ENCODE peak calls at places on chromosomes 2 and 18, in nine cellular contexts. V is thyroid gland, M is GM23338, F is upper lobe of left lung, I is DND-41, Y is IMR-90, B is small intestine, R is esophagus squamous epithelium, K is colonic mucosa. H is an unnamed sample. For H3K4me1, the result is how much of the 10 kb centered on the place peaks cover.

GRCh38 chr2:160294339-160294803 is 94.3 kb upstream of the ITGB6 start:
- DNase-seq in M (no peak), I (no peak), F (no peak), V (peak), Y (peak), B (peak), K (peak), R (no peak), H (peak)

GRCh38 chr2:165697727-165698620 is 96.1 kb downstream of the GALNT3 start:
- DNase-seq in R (no peak), B (no peak), I (no peak), F (no peak), V (peak), M (peak), K (no peak), Y (no peak), H (no peak)

GRCh38 chr2:15756011-15756550 is 164.4 kb downstream of the DDX1 start:
- DNase-seq in V (no peak), I (no peak), B (no peak), K (no peak), F (no peak), M (no peak), R (no peak), Y (no peak), H (no peak)

GRCh38 chr2:178478442-178479274 is at the start of gene FKBP7:
- DNase-seq in V (peak), Y (peak), M (peak), B (peak), K (peak), I (peak), R (peak), F (peak), H (peak)

GRCh38 chr2:173990970-173991819 is 26.0 kb upstream of the SP3 start:
- DNase-seq in I (no peak), V (peak), K (peak), M (no peak), R (no peak), B (no peak), F (no peak), Y (peak), H (peak)

GRCh38 chr18:27713037-27713726 is 463.7 kb downstream of the CDH2 start:
- DNase-seq in K (no peak), I (no peak), Y (no peak), R (no peak), M (peak), B (no peak), F (no peak), V (no peak), H (no peak)

GRCh38 chr2:20615466-20616241 is 35.2 kb downstream of the HS1BP3 start:
- DNase-seq in Y (no peak), M (no peak), V (peak), F (no peak), R (no peak), I (no peak), K (no peak), B (no peak), H (peak)

GRCh38 chr2:132618734-132619133 is 51.3 kb downstream of the LYPD1 start:
- DNase-seq in Y (no peak), K (no peak), I (no peak), R (no peak), V (no peak), F (peak), B (no peak), M (no peak), H (no peak)

GRCh38 chr2:226652388-226652787 is 147.2 kb downstream of the IRS1 start:
- DNase-seq in V (no peak), K (no peak), Y (peak), F (no peak), M (no peak), I (no peak), B (peak), R (no peak), H (no peak)

GRCh38 chr2:233791883-233792329 is 13.8 kb downstream of the MROH2A start:
- DNase-seq in I (no peak), F (no peak), B (no peak), Y (no peak), M (no peak), K (no peak), V (no peak), R (no peak), H (no peak)

GRCh38 chr2:176647325-176648155 is 378.3 kb downstream of the MTX2 start:
- DNase-seq in M (no peak), R (no peak), V (no peak), B (no peak), F (no peak), Y (no peak), K (no peak), I (no peak), H (no peak)

GRCh38 chr2:238030422-238031155 is 30.2 kb upstream of the SCLY start:
- DNase-seq in B (no peak), K (no peak), Y (no peak), R (no peak), M (peak), V (no peak), F (no peak), I (no peak), H (no peak)

GRCh38 chr18:44625367-44625766 is 55.3 kb upstream of the SETBP1 start:
- DNase-seq in F (no peak), I (peak), K (no peak), Y (no peak), M (no peak), B (no peak), V (no peak), R (no peak), H (no peak)

GRCh38 chr2:134307334-134307733 is 53.5 kb downstream of the MGAT5 start:
- DNase-seq in M (no peak), K (no peak), I (no peak), B (no peak), R (no peak), Y (no peak), V (no peak), F (no peak), H (no peak)

GRCh38 chr2:122736279-122736678 is 980.8 kb downstream of the TSN start:
- DNase-seq in R (no peak), F (peak), V (no peak), B (no peak), I (no peak), Y (no peak), K (peak), M (no peak), H (no peak)

GRCh38 chr18:55900380-55900779 is 312.4 kb upstream of the TCF4 start:
- DNase-seq in Y (peak), V (no peak), F (no peak), K (no peak), M (no peak), B (no peak), I (no peak), R (no peak), H (no peak)

GRCh38 chr18:31317860-31318259 is at the start of gene DSG1:
- DNase-seq in F (no peak), M (no peak), I (no peak), K (no peak), B (no peak), Y (no peak), R (no peak), V (no peak), H (no peak)

GRCh38 chr2:30601375-30601774 is 154.3 kb downstream of the LCLAT1 start:
- DNase-seq in Y (no peak), M (no peak), F (no peak), V (no peak), I (no peak), B (no peak), R (no peak), K (no peak), H (no peak)

GRCh38 chr18:8501044-8501443 is 108.2 kb upstream of the RAB12 start:
- DNase-seq in K (no peak), V (no peak), F (no peak), B (no peak), I (no peak), R (no peak), Y (no peak), M (no peak), H (no peak)

DNA sequence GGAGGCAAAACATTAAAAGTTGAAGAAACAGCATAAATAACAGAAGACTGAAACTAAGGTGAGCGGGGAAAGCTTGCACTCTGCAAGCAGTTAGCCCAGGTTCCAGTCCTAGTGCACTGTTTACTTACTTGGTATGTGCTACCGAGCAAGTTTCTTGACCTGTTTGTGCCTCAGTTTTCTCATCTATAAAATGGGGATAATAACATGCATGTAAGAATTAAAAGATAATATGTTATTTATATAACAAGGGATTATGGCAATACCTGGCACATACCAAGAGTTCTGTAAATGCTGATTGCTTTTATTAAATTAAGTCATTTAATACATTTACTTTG is 37.1 kb upstream of the IKZF2 start:
- DNase-seq in F (no peak), R (no peak), M (no peak), I (no peak), V (no peak), Y (no peak), B (no peak), K (no peak), H (no peak)
- H3K27ac ChIP-seq in F (no peak), R (no peak), M (peak), I (peak), V (no peak), Y (peak), B (no peak), K (no peak), H (no peak)

GRCh38 chr2:235494716-235495372 is 1.0 kb downstream of the AGAP1 start:
- DNase-seq in R (no peak), K (no peak), M (peak), B (peak), Y (peak), F (peak), V (peak), I (no peak), H (no peak)
- H3K4me3 ChIP-seq in R (peak), K (peak), M (peak), B (peak), Y (peak), F (peak), V (peak), I (no peak), H (peak)

DNA sequence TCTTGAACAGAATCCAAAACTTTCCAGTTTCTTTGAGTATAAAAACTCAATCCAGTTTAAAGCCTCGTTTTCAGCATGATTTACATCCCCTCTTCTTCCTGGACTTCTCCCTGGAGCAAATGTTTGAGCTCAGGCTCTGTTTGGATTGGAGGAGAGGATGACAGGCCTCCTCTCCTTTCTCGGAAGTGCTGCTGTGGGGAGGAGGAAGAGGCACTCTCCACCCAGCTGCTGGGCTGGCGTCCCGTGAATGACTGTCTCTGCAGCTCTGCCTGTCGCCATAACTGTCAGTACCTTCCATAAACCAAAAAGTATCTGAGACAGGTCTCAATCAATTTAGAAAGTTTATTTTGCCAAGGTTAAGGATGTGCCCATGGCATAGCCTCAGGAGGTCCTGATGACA is 238.1 kb upstream of the AGAP1 start:
- DNase-seq in F (no peak), Y (no peak), M (no peak), R (no peak), V (no peak), I (no peak), K (no peak), B (no peak), H (no peak)
- H3K4me1 ChIP-seq in F (under half), Y (under half), M (under half), R (under half), V (under half), I (under half), K (under half), B (under half), H (under half)

GRCh38 chr2:74178211-74179062 is at the start of gene MOB1A:
- DNase-seq in K (peak), M (peak), R (peak), V (peak), F (peak), Y (peak), I (peak), B (peak), H (peak)
- H3K27ac ChIP-seq in K (peak), M (peak), R (peak), V (peak), F (peak), Y (peak), I (peak), B (peak), H (peak)

DNA sequence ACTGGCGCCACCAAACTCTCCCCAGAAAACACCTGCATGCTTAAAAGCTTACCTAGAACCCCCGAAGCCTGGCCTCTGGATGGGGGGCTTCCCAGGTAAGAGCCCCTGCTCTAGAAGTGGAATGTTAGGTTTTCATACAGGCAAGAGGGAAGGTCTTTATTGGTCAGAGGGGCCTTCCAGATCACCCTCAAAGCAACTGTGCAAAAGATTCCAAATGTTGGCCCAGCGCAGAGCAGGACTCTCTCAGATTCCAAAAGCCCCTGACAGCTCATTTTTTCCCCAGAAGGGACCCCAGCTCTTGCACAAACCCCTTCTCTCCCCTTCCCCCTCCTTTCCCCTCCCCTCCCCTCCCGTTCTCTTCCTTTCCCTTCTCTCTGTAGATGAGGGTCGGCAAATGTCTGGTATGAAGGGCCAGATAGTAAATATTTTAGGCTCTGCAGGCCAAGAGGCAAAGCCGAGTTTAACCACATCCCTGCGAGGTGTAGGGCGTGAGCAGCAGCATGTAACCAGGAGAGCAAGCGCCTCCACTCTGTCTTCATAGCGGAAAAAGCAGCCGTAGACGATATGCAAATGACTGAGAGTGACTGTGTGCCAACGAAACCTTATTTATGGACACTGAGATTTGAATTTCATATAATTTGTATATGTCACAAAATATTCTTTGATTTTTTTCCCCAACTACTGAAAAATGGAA is 116.9 kb downstream of the SMAD7 start:
- DNase-seq in V (no peak), R (no peak), B (peak), F (no peak), I (no peak), Y (peak), M (no peak), K (no peak), H (peak)
- H3K4me3 ChIP-seq in V (no peak), R (peak), B (no peak), F (peak), I (no peak), Y (no peak), M (no peak), K (no peak), H (peak)